ENCODE peak calls at places on chromosomes 12 and 14, in seven cellular contexts. C is neural crest cell; Q is sciatic nerve; D is NCI-H526; N is iris pigment epithelial cell; O is Daoy; Y is naive thymus-derived CD8-positive, alpha-beta T cell. U is an unnamed sample.

GRCh38 chr14:99164712-99165111 is 107.3 kb downstream of the BCL11B start:
- DNase-seq in C (no peak), Q (no peak), D (no peak), N (no peak), O (no peak), Y (no peak), U (no peak)

GRCh38 chr12:124568431-124569374 is 1.3 kb upstream of the NCOR2 start:
- DNase-seq in C (no peak), Q (peak; percentile 92), D (peak; percentile 28), N (peak; percentile 95), O (peak; percentile 93), Y (no peak), U (peak; percentile 91)

GRCh38 chr12:124527861-124528561 is 39.4 kb downstream of the NCOR2 start:
- DNase-seq in C (no peak), Q (no peak), D (no peak), N (no peak), O (no peak), Y (no peak), U (no peak)

GRCh38 chr12:109711596-109712461 is 1.8 kb upstream of the FAM222A start:
- DNase-seq in C (no peak), Q (no peak), D (no peak), N (no peak), O (no peak), Y (no peak), U (no peak)

GRCh38 chr14:68637106-68638021 is 155.5 kb downstream of the ZFP36L1 start:
- DNase-seq in C (no peak), Q (no peak), D (no peak), N (peak; percentile 60), O (peak; percentile 45), Y (no peak), U (no peak)

GRCh38 chr12:102365365-102365764 is 115.0 kb downstream of the IGF1 start:
- DNase-seq in C (no peak), Q (no peak), D (no peak), N (no peak), O (no peak), Y (no peak), U (no peak)

GRCh38 chr12:12620730-12621315 is 9.1 kb downstream of the CREBL2 start:
- DNase-seq in C (no peak), Q (no peak), D (no peak), N (no peak), O (no peak), Y (no peak), U (no peak)

GRCh38 chr12:1131811-1132224 is 140.8 kb downstream of the ERC1 start:
- DNase-seq in C (no peak), Q (no peak), D (no peak), N (no peak), O (no peak), Y (no peak), U (no peak)

GRCh38 chr12:42204819-42205218 is 33.2 kb downstream of the YAF2 start:
- DNase-seq in C (no peak), Q (no peak), D (no peak), N (no peak), O (no peak), Y (no peak), U (no peak)

GRCh38 chr12:106051853-106052531 is 86.8 kb downstream of the NUAK1 start:
- DNase-seq in C (no peak), Q (no peak), D (no peak), N (no peak), O (peak; percentile 28), Y (no peak), U (no peak)

GRCh38 chr14:76426161-76426696 is 50.3 kb downstream of the ESRRB start:
- DNase-seq in C (no peak), Q (no peak), D (no peak), N (peak; percentile 17), O (peak; percentile 27), Y (no peak), U (no peak)

GRCh38 chr14:89212386-89213235 is 204.4 kb downstream of the FOXN3 start:
- DNase-seq in C (no peak), Q (no peak), D (no peak), N (no peak), O (no peak), Y (no peak), U (no peak)

GRCh38 chr14:67241416-67242362 is at the start of gene PALS1:
- DNase-seq in C (peak; percentile 74), Q (no peak), D (no peak), N (peak; percentile 90), O (peak; percentile 83), Y (peak; percentile 51), U (no peak)

GRCh38 chr12:2944401-2945047 is 14.7 kb upstream of the TEAD4 start:
- DNase-seq in C (peak; percentile 12), Q (peak; percentile 67), D (peak; percentile 82), N (peak; percentile 21), O (peak; percentile 67), Y (peak; percentile 4), U (peak; percentile 25)

GRCh38 chr14:22448905-22449611 is 140.0 kb downstream of the DAD1 start:
- DNase-seq in C (no peak), Q (no peak), D (no peak), N (peak; percentile 44), O (peak; percentile 28), Y (no peak), U (no peak)